ENCODE peak calls at places on chromosomes 7 and 10, in six cellular contexts. Y is H7; P is effector memory CD4-positive, alpha-beta T cell; X is osteocyte; M is SK-N-SH; J is activated CD4-positive, alpha-beta T cell treated with anti-CD3 and anti-CD28 coated beads for 36 hours. I is an unnamed sample.

GRCh38 chr10:132710036-132710686 is 75.8 kb downstream of the NKX6-2 start:
- DNase-seq in P (no peak), J (no peak), Y (no peak), X (no peak), M (no peak), I (no peak)

GRCh38 chr7:119377-120163 is 72.8 kb upstream of the FAM20C start:
- DNase-seq in J (no peak), P (no peak), M (no peak), X (peak), Y (peak), I (no peak)

GRCh38 chr10:52491246-52492000 is 177.3 kb downstream of the DKK1 start:
- DNase-seq in J (no peak), X (no peak), P (no peak), M (no peak), Y (no peak), I (no peak)

GRCh38 chr10:58577394-58577793 is 64.7 kb downstream of the BICC1 start:
- DNase-seq in P (no peak), M (no peak), J (no peak), X (no peak), Y (no peak), I (no peak)

GRCh38 chr7:18508441-18509427 is 13.2 kb downstream of the HDAC9 start:
- DNase-seq in M (no peak), J (no peak), P (no peak), Y (peak), X (no peak), I (no peak)

GRCh38 chr7:129612112-129613015 is 844 bp downstream of the NRF1 start:
- DNase-seq in J (peak), Y (no peak), X (no peak), P (no peak), M (peak), I (peak)

GRCh38 chr10:46239999-46240683 is 46.7 kb upstream of the ANTXRL start:
- DNase-seq in M (no peak), Y (no peak), J (no peak), P (no peak), X (peak), I (no peak)

GRCh38 chr10:80416401-80417098 is 8.2 kb downstream of the PRXL2A start:
- DNase-seq in P (no peak), Y (peak), J (no peak), M (no peak), X (no peak), I (peak)

GRCh38 chr10:62805139-62806092 is 896 bp downstream of the ADO start:
- DNase-seq in P (peak), Y (peak), X (no peak), M (peak), J (peak), I (no peak)

GRCh38 chr7:157540606-157541294 is 203.9 kb downstream of the DNAJB6 start:
- DNase-seq in Y (peak), J (no peak), P (no peak), X (no peak), M (no peak), I (no peak)